ENCODE peak calls at places on chromosomes 5 and 9, in ten cellular contexts. One of them, this sample, is unnamed.

GRCh38 chr5:134111741-134112647 is 2.5 kb upstream of the TCF7 start:
- DNase-seq in kidney: no peak
- DNase-seq in tibial nerve: no peak
- DNase-seq in right atrium auricular region: no peak
- DNase-seq in upper lobe of right lung: no peak
- DNase-seq in neuronal stem cell: no peak
- DNase-seq in uterus: no peak
- DNase-seq in stomach: no peak
- DNase-seq in left ventricle myocardium inferior: no peak
- DNase-seq in IMR-90: peak; percentile 62
- DNase-seq in this sample: no peak

GRCh38 chr5:62935660-62936059 is 357.0 kb downstream of the LRRC70 start:
- DNase-seq in left ventricle myocardium inferior: no peak
- DNase-seq in kidney: peak; percentile 54
- DNase-seq in upper lobe of right lung: no peak
- DNase-seq in neuronal stem cell: no peak
- DNase-seq in uterus: no peak
- DNase-seq in stomach: no peak
- DNase-seq in right atrium auricular region: no peak
- DNase-seq in IMR-90: no peak
- DNase-seq in tibial nerve: no peak
- DNase-seq in this sample: no peak

GRCh38 chr9:124652203-124652992 is 118.7 kb downstream of the NR6A1 start:
- DNase-seq in left ventricle myocardium inferior: no peak
- DNase-seq in upper lobe of right lung: no peak
- DNase-seq in neuronal stem cell: no peak
- DNase-seq in kidney: no peak
- DNase-seq in IMR-90: peak; percentile 88
- DNase-seq in uterus: no peak
- DNase-seq in tibial nerve: no peak
- DNase-seq in right atrium auricular region: no peak
- DNase-seq in stomach: no peak
- DNase-seq in this sample: no peak

GRCh38 chr9:126108240-126108639 is 218.4 kb upstream of the MVB12B start:
- DNase-seq in stomach: no peak
- DNase-seq in right atrium auricular region: no peak
- DNase-seq in uterus: no peak
- DNase-seq in neuronal stem cell: peak; percentile 42
- DNase-seq in left ventricle myocardium inferior: no peak
- DNase-seq in upper lobe of right lung: peak; percentile 17
- DNase-seq in IMR-90: no peak
- DNase-seq in kidney: no peak
- DNase-seq in tibial nerve: no peak
- DNase-seq in this sample: no peak

GRCh38 chr9:126373241-126373640 is 46.6 kb downstream of the MVB12B start:
- DNase-seq in upper lobe of right lung: no peak
- DNase-seq in IMR-90: peak; percentile 53
- DNase-seq in uterus: no peak
- DNase-seq in stomach: no peak
- DNase-seq in tibial nerve: no peak
- DNase-seq in kidney: no peak
- DNase-seq in right atrium auricular region: no peak
- DNase-seq in neuronal stem cell: no peak
- DNase-seq in left ventricle myocardium inferior: no peak
- DNase-seq in this sample: no peak

GRCh38 chr5:131303537-131303936 is 39.7 kb downstream of the CDC42SE2 start:
- DNase-seq in kidney: no peak
- DNase-seq in stomach: no peak
- DNase-seq in IMR-90: peak; percentile 74
- DNase-seq in left ventricle myocardium inferior: no peak
- DNase-seq in tibial nerve: no peak
- DNase-seq in upper lobe of right lung: no peak
- DNase-seq in uterus: no peak
- DNase-seq in right atrium auricular region: no peak
- DNase-seq in neuronal stem cell: no peak
- DNase-seq in this sample: no peak

GRCh38 chr5:157352756-157353340 is 86.9 kb downstream of the CYFIP2 start:
- DNase-seq in left ventricle myocardium inferior: no peak
- DNase-seq in uterus: no peak
- DNase-seq in IMR-90: no peak
- DNase-seq in right atrium auricular region: peak; percentile 34
- DNase-seq in tibial nerve: no peak
- DNase-seq in upper lobe of right lung: no peak
- DNase-seq in stomach: no peak
- DNase-seq in neuronal stem cell: no peak
- DNase-seq in kidney: no peak
- DNase-seq in this sample: no peak

GRCh38 chr5:78835176-78835575 is 149.9 kb downstream of the ARSB start:
- DNase-seq in right atrium auricular region: no peak
- DNase-seq in tibial nerve: no peak
- DNase-seq in IMR-90: no peak
- DNase-seq in neuronal stem cell: no peak
- DNase-seq in stomach: no peak
- DNase-seq in left ventricle myocardium inferior: no peak
- DNase-seq in uterus: no peak
- DNase-seq in kidney: no peak
- DNase-seq in upper lobe of right lung: no peak
- DNase-seq in this sample: no peak

GRCh38 chr9:137064027-137064879 is 6.1 kb downstream of the SAPCD2 start:
- DNase-seq in right atrium auricular region: no peak
- DNase-seq in stomach: peak; percentile 77
- DNase-seq in kidney: no peak
- DNase-seq in uterus: peak; percentile 72
- DNase-seq in upper lobe of right lung: peak; percentile 87
- DNase-seq in IMR-90: no peak
- DNase-seq in tibial nerve: no peak
- DNase-seq in left ventricle myocardium inferior: peak; percentile 77
- DNase-seq in neuronal stem cell: no peak
- DNase-seq in this sample: no peak

GRCh38 chr5:1751026-1751863 is 48.4 kb downstream of the MRPL36 start:
- DNase-seq in right atrium auricular region: no peak
- DNase-seq in left ventricle myocardium inferior: no peak
- DNase-seq in upper lobe of right lung: peak; percentile 59
- DNase-seq in kidney: peak; percentile 63
- DNase-seq in neuronal stem cell: no peak
- DNase-seq in stomach: no peak
- DNase-seq in IMR-90: no peak
- DNase-seq in uterus: peak; percentile 7
- DNase-seq in tibial nerve: peak; percentile 9
- DNase-seq in this sample: no peak

GRCh38 chr5:131952286-131952857 is 6.9 kb upstream of the MEIKIN start:
- DNase-seq in tibial nerve: no peak
- DNase-seq in upper lobe of right lung: no peak
- DNase-seq in right atrium auricular region: no peak
- DNase-seq in IMR-90: peak; percentile 1
- DNase-seq in neuronal stem cell: no peak
- DNase-seq in left ventricle myocardium inferior: no peak
- DNase-seq in kidney: no peak
- DNase-seq in uterus: no peak
- DNase-seq in stomach: no peak
- DNase-seq in this sample: no peak

GRCh38 chr5:180787025-180787424 is 15.6 kb downstream of the MGAT1 start:
- DNase-seq in uterus: no peak
- DNase-seq in right atrium auricular region: no peak
- DNase-seq in kidney: no peak
- DNase-seq in IMR-90: peak; percentile 29
- DNase-seq in tibial nerve: no peak
- DNase-seq in neuronal stem cell: no peak
- DNase-seq in upper lobe of right lung: peak; percentile 57
- DNase-seq in left ventricle myocardium inferior: no peak
- DNase-seq in stomach: no peak
- DNase-seq in this sample: peak; percentile 55

GRCh38 chr9:32627394-32627954 is 8.0 kb downstream of the TAF1L start:
- DNase-seq in uterus: no peak
- DNase-seq in kidney: no peak
- DNase-seq in neuronal stem cell: no peak
- DNase-seq in right atrium auricular region: no peak
- DNase-seq in upper lobe of right lung: no peak
- DNase-seq in tibial nerve: no peak
- DNase-seq in stomach: no peak
- DNase-seq in left ventricle myocardium inferior: no peak
- DNase-seq in IMR-90: no peak
- DNase-seq in this sample: no peak

GRCh38 chr5:138110266-138110963 is 26.6 kb downstream of the WNT8A start:
- DNase-seq in upper lobe of right lung: no peak
- DNase-seq in neuronal stem cell: peak; percentile 18
- DNase-seq in right atrium auricular region: no peak
- DNase-seq in IMR-90: no peak
- DNase-seq in uterus: no peak
- DNase-seq in tibial nerve: no peak
- DNase-seq in kidney: no peak
- DNase-seq in left ventricle myocardium inferior: no peak
- DNase-seq in stomach: no peak
- DNase-seq in this sample: peak; percentile 45

GRCh38 chr9:2122299-2122698 is 107.2 kb downstream of the SMARCA2 start:
- DNase-seq in right atrium auricular region: no peak
- DNase-seq in neuronal stem cell: no peak
- DNase-seq in tibial nerve: no peak
- DNase-seq in upper lobe of right lung: no peak
- DNase-seq in stomach: no peak
- DNase-seq in IMR-90: no peak
- DNase-seq in left ventricle myocardium inferior: no peak
- DNase-seq in kidney: no peak
- DNase-seq in uterus: no peak
- DNase-seq in this sample: no peak

GRCh38 chr9:2116073-2116472 is 100.9 kb downstream of the SMARCA2 start:
- DNase-seq in tibial nerve: no peak
- DNase-seq in IMR-90: no peak
- DNase-seq in upper lobe of right lung: no peak
- DNase-seq in uterus: no peak
- DNase-seq in stomach: no peak
- DNase-seq in right atrium auricular region: no peak
- DNase-seq in kidney: no peak
- DNase-seq in neuronal stem cell: no peak
- DNase-seq in left ventricle myocardium inferior: no peak
- DNase-seq in this sample: no peak

GRCh38 chr9:2119490-2120046 is 104.4 kb downstream of the SMARCA2 start:
- DNase-seq in uterus: no peak
- DNase-seq in right atrium auricular region: no peak
- DNase-seq in left ventricle myocardium inferior: no peak
- DNase-seq in stomach: no peak
- DNase-seq in tibial nerve: no peak
- DNase-seq in IMR-90: no peak
- DNase-seq in neuronal stem cell: no peak
- DNase-seq in upper lobe of right lung: no peak
- DNase-seq in kidney: no peak
- DNase-seq in this sample: no peak

GRCh38 chr9:2120926-2121689 is 106.0 kb downstream of the SMARCA2 start:
- DNase-seq in tibial nerve: no peak
- DNase-seq in left ventricle myocardium inferior: no peak
- DNase-seq in stomach: no peak
- DNase-seq in IMR-90: peak; percentile 56
- DNase-seq in kidney: no peak
- DNase-seq in uterus: no peak
- DNase-seq in upper lobe of right lung: no peak
- DNase-seq in neuronal stem cell: no peak
- DNase-seq in right atrium auricular region: no peak
- DNase-seq in this sample: no peak

GRCh38 chr9:2117527-2117926 is 102.4 kb downstream of the SMARCA2 start:
- DNase-seq in uterus: no peak
- DNase-seq in stomach: no peak
- DNase-seq in upper lobe of right lung: no peak
- DNase-seq in kidney: no peak
- DNase-seq in IMR-90: no peak
- DNase-seq in tibial nerve: no peak
- DNase-seq in left ventricle myocardium inferior: no peak
- DNase-seq in right atrium auricular region: no peak
- DNase-seq in neuronal stem cell: no peak
- DNase-seq in this sample: no peak
- H3K36me3 ChIP-seq in uterus: no peaks in the 10 kb centered on the region
- H3K36me3 ChIP-seq in stomach: peaks cover 89% of the 10 kb centered on the region
- H3K36me3 ChIP-seq in upper lobe of right lung: peaks cover 79% of the 10 kb centered on the region
- H3K36me3 ChIP-seq in kidney: peaks cover 15% of the 10 kb centered on the region
- H3K36me3 ChIP-seq in IMR-90: peaks cover 15% of the 10 kb centered on the region
- H3K36me3 ChIP-seq in tibial nerve: peaks cover 52% of the 10 kb centered on the region
- H3K36me3 ChIP-seq in left ventricle myocardium inferior: peaks cover 81% of the 10 kb centered on the region
- H3K36me3 ChIP-seq in right atrium auricular region: peaks cover 40% of the 10 kb centered on the region
- H3K36me3 ChIP-seq in neuronal stem cell: no peaks in the 10 kb centered on the region
- H3K36me3 ChIP-seq in this sample: peaks cover 77% of the 10 kb centered on the region

DNA sequence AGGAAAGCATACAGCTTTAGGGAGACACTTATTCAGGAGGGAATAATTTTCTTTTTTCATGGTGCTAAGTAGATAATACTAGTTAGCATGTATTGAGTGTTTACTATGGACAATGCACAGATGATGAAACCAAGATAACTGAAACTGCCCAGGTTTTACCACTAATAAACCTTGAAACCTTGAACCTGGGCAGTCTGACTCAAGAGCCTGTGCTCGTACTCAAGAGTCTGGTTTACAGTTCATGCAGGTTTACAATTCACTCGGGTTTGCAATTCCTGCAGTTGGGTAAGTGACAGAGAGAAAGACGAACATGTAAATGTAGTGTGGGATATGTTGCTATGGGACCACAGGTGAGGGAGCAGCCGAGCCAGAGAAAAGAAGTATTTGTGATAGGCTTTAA is 28.2 kb downstream of the NUP214 start:
- DNase-seq in right atrium auricular region: no peak
- DNase-seq in stomach: no peak
- DNase-seq in tibial nerve: no peak
- DNase-seq in left ventricle myocardium inferior: no peak
- DNase-seq in uterus: no peak
- DNase-seq in kidney: no peak
- DNase-seq in IMR-90: no peak
- DNase-seq in neuronal stem cell: no peak
- DNase-seq in upper lobe of right lung: no peak
- DNase-seq in this sample: no peak
- H3K36me3 ChIP-seq in right atrium auricular region: peaks cover 72% of the 10 kb centered on the region
- H3K36me3 ChIP-seq in stomach: peaks cover 98% of the 10 kb centered on the region
- H3K36me3 ChIP-seq in tibial nerve: peaks cover 98% of the 10 kb centered on the region
- H3K36me3 ChIP-seq in left ventricle myocardium inferior: peaks cover 91% of the 10 kb centered on the region
- H3K36me3 ChIP-seq in uterus: no peaks in the 10 kb centered on the region
- H3K36me3 ChIP-seq in kidney: peaks cover 35% of the 10 kb centered on the region
- H3K36me3 ChIP-seq in IMR-90: peaks cover 47% of the 10 kb centered on the region
- H3K36me3 ChIP-seq in neuronal stem cell: peaks cover 91% of the 10 kb centered on the region
- H3K36me3 ChIP-seq in upper lobe of right lung: peaks cover 94% of the 10 kb centered on the region
- H3K36me3 ChIP-seq in this sample: peaks cover 87% of the 10 kb centered on the region

DNA sequence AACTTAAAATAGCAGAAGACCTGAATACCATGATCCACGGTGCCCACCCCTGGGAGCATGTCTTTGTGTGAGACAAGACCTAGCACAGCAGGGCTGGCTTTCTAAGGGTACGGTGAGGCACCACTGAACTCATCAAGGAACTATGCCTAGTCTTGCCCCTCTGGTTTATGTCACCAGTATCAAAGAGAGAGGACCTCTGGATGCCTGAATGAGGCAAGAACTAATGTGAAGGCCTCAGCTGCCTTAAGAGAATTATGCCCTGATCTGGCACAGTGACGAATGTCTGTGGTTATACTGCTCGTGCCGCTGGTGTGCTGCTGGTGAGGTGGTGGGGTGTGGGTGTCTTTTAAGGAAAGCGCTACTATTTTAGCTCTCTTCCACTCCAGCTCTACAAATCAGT is 23.0 kb downstream of the NREP start:
- DNase-seq in kidney: no peak
- DNase-seq in stomach: no peak
- DNase-seq in uterus: no peak
- DNase-seq in tibial nerve: no peak
- DNase-seq in IMR-90: peak; percentile 65
- DNase-seq in right atrium auricular region: no peak
- DNase-seq in neuronal stem cell: no peak
- DNase-seq in upper lobe of right lung: no peak
- DNase-seq in left ventricle myocardium inferior: no peak
- DNase-seq in this sample: no peak
- H3K36me3 ChIP-seq in kidney: peaks cover 2% of the 10 kb centered on the region
- H3K36me3 ChIP-seq in stomach: no peaks in the 10 kb centered on the region
- H3K36me3 ChIP-seq in uterus: no peaks in the 10 kb centered on the region
- H3K36me3 ChIP-seq in tibial nerve: peaks cover 23% of the 10 kb centered on the region
- H3K36me3 ChIP-seq in IMR-90: peaks cover 26% of the 10 kb centered on the region
- H3K36me3 ChIP-seq in right atrium auricular region: no peaks in the 10 kb centered on the region
- H3K36me3 ChIP-seq in neuronal stem cell: peaks cover 99% of the 10 kb centered on the region
- H3K36me3 ChIP-seq in upper lobe of right lung: no peaks in the 10 kb centered on the region
- H3K36me3 ChIP-seq in left ventricle myocardium inferior: peaks cover 26% of the 10 kb centered on the region
- H3K36me3 ChIP-seq in this sample: peaks cover 6% of the 10 kb centered on the region

GRCh38 chr5:36978196-36978595 is 101.6 kb downstream of the NIPBL start:
- DNase-seq in uterus: no peak
- DNase-seq in left ventricle myocardium inferior: no peak
- DNase-seq in stomach: no peak
- DNase-seq in kidney: no peak
- DNase-seq in right atrium auricular region: no peak
- DNase-seq in neuronal stem cell: no peak
- DNase-seq in IMR-90: no peak
- DNase-seq in tibial nerve: no peak
- DNase-seq in upper lobe of right lung: no peak
- DNase-seq in this sample: no peak
- H3K36me3 ChIP-seq in uterus: no peaks in the 10 kb centered on the region
- H3K36me3 ChIP-seq in left ventricle myocardium inferior: peaks cover 54% of the 10 kb centered on the region
- H3K36me3 ChIP-seq in stomach: peaks cover 47% of the 10 kb centered on the region
- H3K36me3 ChIP-seq in kidney: peaks cover 5% of the 10 kb centered on the region
- H3K36me3 ChIP-seq in right atrium auricular region: peaks cover 24% of the 10 kb centered on the region
- H3K36me3 ChIP-seq in neuronal stem cell: peaks cover 54% of the 10 kb centered on the region
- H3K36me3 ChIP-seq in IMR-90: peaks cover 7% of the 10 kb centered on the region
- H3K36me3 ChIP-seq in tibial nerve: peaks cover 58% of the 10 kb centered on the region
- H3K36me3 ChIP-seq in upper lobe of right lung: peaks cover 37% of the 10 kb centered on the region
- H3K36me3 ChIP-seq in this sample: peaks cover 43% of the 10 kb centered on the region